ENCODE peak calls at places on chromosomes 3 and 15, in five cellular contexts. W, G, O, C and V are unnamed samples.

GRCh38 chr3:111080357-111080937 is 8.8 kb downstream of the NECTIN3 start:
- DNase-seq in O (no peak), C (peak), G (no peak), W (peak), V (peak)

GRCh38 chr3:126137490-126138130 is 42.8 kb downstream of the ALDH1L1 start:
- DNase-seq in G (no peak), C (no peak), O (peak), W (no peak), V (no peak)

GRCh38 chr3:112357888-112358287 is 24.9 kb downstream of the CD200 start:
- DNase-seq in G (no peak), W (no peak), C (peak), O (no peak), V (no peak)

GRCh38 chr3:152818027-152818426 is 16.9 kb upstream of the P2RY1 start:
- DNase-seq in G (no peak), W (no peak), O (no peak), C (no peak), V (no peak)

GRCh38 chr15:67142142-67143092 is 77.0 kb downstream of the SMAD3 start:
- DNase-seq in G (no peak), W (no peak), C (peak), O (no peak), V (no peak)

GRCh38 chr3:187114511-187114910 is 24.8 kb downstream of the RPL39L start:
- DNase-seq in C (no peak), O (no peak), G (no peak), W (no peak), V (no peak)

GRCh38 chr15:66767370-66767769 is 65.3 kb downstream of the SMAD6 start:
- DNase-seq in W (no peak), O (no peak), G (no peak), C (no peak), V (no peak)

GRCh38 chr3:39637807-39638206 is 170.3 kb downstream of the MOBP start:
- DNase-seq in O (no peak), G (no peak), W (peak), C (peak), V (no peak)

GRCh38 chr3:33718595-33718907 is 497 bp upstream of the CLASP2 start:
- DNase-seq in G (peak), W (no peak), O (peak), C (no peak), V (no peak)

GRCh38 chr15:94336817-94337537 is 105.6 kb downstream of the MCTP2 start:
- DNase-seq in C (no peak), G (no peak), W (no peak), O (no peak), V (no peak)

GRCh38 chr3:71446260-71446659 is 137.3 kb downstream of the FOXP1 start:
- DNase-seq in W (no peak), O (no peak), G (no peak), C (no peak), V (no peak)

GRCh38 chr3:25594007-25594502 is 70.7 kb downstream of the TOP2B start:
- DNase-seq in W (peak), O (no peak), C (peak), G (no peak), V (peak)

GRCh38 chr15:78242128-78242527 is 7.8 kb upstream of the ACSBG1 start:
- DNase-seq in W (peak), G (peak), C (peak), O (peak), V (no peak)

GRCh38 chr15:46280753-46281521 is 646.1 kb downstream of the SQOR start:
- DNase-seq in O (no peak), C (peak), G (no peak), W (peak), V (no peak)

GRCh38 chr3:129890125-129890524 is 3.4 kb downstream of the TMCC1 start:
- DNase-seq in G (no peak), O (no peak), C (peak), W (no peak), V (no peak)

GRCh38 chr3:101976473-101976872 is 127.2 kb downstream of the NFKBIZ start:
- DNase-seq in C (no peak), W (no peak), G (no peak), O (no peak), V (no peak)

GRCh38 chr3:167151671-167152070 is 228.4 kb downstream of the ZBBX start:
- DNase-seq in G (no peak), O (no peak), W (no peak), C (no peak), V (peak)

GRCh38 chr3:9916346-9916733 is 558 bp upstream of the IL17RC start:
- DNase-seq in O (no peak), C (no peak), G (no peak), W (peak), V (no peak)

GRCh38 chr3:10964537-10965167 is 27.9 kb upstream of the SLC6A1 start:
- DNase-seq in C (peak), O (peak), W (peak), G (peak), V (peak)

GRCh38 chr15:69653846-69654245 is 201.2 kb downstream of the RPLP1 start:
- DNase-seq in O (no peak), G (no peak), C (no peak), W (no peak), V (no peak)

GRCh38 chr3:6124875-6125274 is 736.0 kb upstream of the GRM7 start:
- DNase-seq in G (no peak), O (no peak), W (no peak), C (no peak), V (no peak)

GRCh38 chr3:69309810-69310209 is 76.1 kb downstream of the FRMD4B start:
- DNase-seq in C (no peak), O (no peak), G (no peak), W (peak), V (no peak)

GRCh38 chr15:69314736-69315135 is 16.0 kb downstream of the PAQR5 start:
- DNase-seq in G (no peak), W (no peak), O (no peak), C (no peak), V (no peak)

GRCh38 chr3:81666502-81667121 is 94.8 kb downstream of the GBE1 start:
- DNase-seq in W (peak), O (no peak), C (peak), G (no peak), V (no peak)

GRCh38 chr3:46693038-46693896 is at the start of gene ALS2CL:
- DNase-seq in W (peak), G (peak), O (peak), C (peak), V (no peak)

GRCh38 chr15:42986693-42987342 is 66.2 kb upstream of the TTBK2 start:
- DNase-seq in W (no peak), G (no peak), O (no peak), C (no peak), V (no peak)

GRCh38 chr3:12716605-12717121 is 42.4 kb downstream of the TMEM40 start:
- DNase-seq in G (no peak), W (no peak), O (no peak), C (peak), V (no peak)

GRCh38 chr15:23420806-23421575 is 26.1 kb downstream of the GOLGA6L2 start:
- DNase-seq in C (no peak), G (peak), O (no peak), W (no peak), V (no peak)

GRCh38 chr3:22587446-22587845 is 615.7 kb upstream of the UBE2E2 start:
- DNase-seq in O (no peak), C (no peak), W (peak), G (no peak), V (no peak)

GRCh38 chr3:13282528-13282985 is 137.6 kb downstream of the NUP210 start:
- DNase-seq in G (no peak), O (peak), W (peak), C (no peak), V (no peak)

GRCh38 chr15:66171891-66172290 is 81.7 kb downstream of the MEGF11 start:
- DNase-seq in W (no peak), C (no peak), G (no peak), O (no peak), V (no peak)

GRCh38 chr3:30471076-30471475 is 135.3 kb upstream of the TGFBR2 start:
- DNase-seq in C (peak), W (no peak), O (no peak), G (no peak), V (no peak)

GRCh38 chr15:70492240-70493177 is 270.8 kb downstream of the UACA start:
- DNase-seq in C (peak), O (no peak), G (peak), W (peak), V (peak)

GRCh38 chr15:44537728-44538240 is 837 bp downstream of the EIF3J start:
- DNase-seq in O (no peak), W (peak), G (no peak), C (no peak), V (no peak)

GRCh38 chr3:79521221-79521848 is 246.5 kb downstream of the ROBO1 start:
- DNase-seq in G (no peak), C (peak), W (peak), O (no peak), V (no peak)

DNA sequence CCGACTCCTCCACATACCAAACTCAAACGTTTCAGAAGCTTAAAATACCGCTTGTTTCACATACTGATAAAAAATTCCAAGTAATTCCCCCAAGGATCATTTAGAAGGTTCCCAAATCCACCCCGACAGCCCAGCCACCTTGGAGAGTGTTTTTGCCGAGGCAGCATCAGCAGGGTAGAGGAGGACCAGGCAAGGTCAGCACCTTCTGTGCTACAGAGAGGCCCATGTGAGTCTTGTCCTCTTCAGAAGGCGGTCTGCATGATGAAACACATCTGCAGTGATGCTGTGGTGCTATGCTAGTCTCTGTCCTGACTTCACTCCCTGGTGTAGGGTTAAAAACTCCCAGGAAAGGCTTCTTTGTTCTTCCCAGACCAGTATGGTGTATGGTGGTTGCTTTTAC is 87.9 kb downstream of the ITPR1 start:
- DNase-seq in C (no peak), W (no peak), O (no peak), G (no peak), V (no peak)
- TF ChIP-seq POLR2AphosphoS5 in C (no peak), W (no peak), O (no peak), G (no peak), V (no peak)

GRCh38 chr3:150433347-150433746 is 25.2 kb downstream of the TSC22D2 start:
- DNase-seq in O (no peak), G (no peak), C (no peak), W (no peak), V (no peak)

GRCh38 chr3:150428562-150428961 is 20.5 kb downstream of the TSC22D2 start:
- DNase-seq in C (no peak), W (no peak), O (no peak), G (no peak), V (no peak)

GRCh38 chr3:150426292-150426691 is 18.2 kb downstream of the TSC22D2 start:
- DNase-seq in G (no peak), W (no peak), C (no peak), O (no peak), V (no peak)

GRCh38 chr3:150429767-150430166 is 21.7 kb downstream of the TSC22D2 start:
- DNase-seq in W (no peak), G (no peak), C (no peak), O (no peak), V (no peak)

GRCh38 chr3:150430272-150430671 is 22.2 kb downstream of the TSC22D2 start:
- DNase-seq in O (no peak), C (no peak), G (no peak), W (no peak), V (no peak)
- TF ChIP-seq POLR2AphosphoS5 in O (no peak), C (no peak), G (no peak), W (no peak), V (no peak)

GRCh38 chr3:105791134-105791533 is 77.7 kb downstream of the CBLB start:
- DNase-seq in O (no peak), G (no peak), W (no peak), C (no peak), V (no peak)

GRCh38 chr3:105788548-105789036 is 80.2 kb downstream of the CBLB start:
- DNase-seq in W (no peak), G (no peak), C (no peak), O (no peak), V (peak)

GRCh38 chr3:105790534-105790933 is 78.3 kb downstream of the CBLB start:
- DNase-seq in G (no peak), O (no peak), C (no peak), W (no peak), V (no peak)

GRCh38 chr3:105793040-105793439 is 75.8 kb downstream of the CBLB start:
- DNase-seq in O (no peak), G (no peak), C (no peak), W (peak), V (no peak)

DNA sequence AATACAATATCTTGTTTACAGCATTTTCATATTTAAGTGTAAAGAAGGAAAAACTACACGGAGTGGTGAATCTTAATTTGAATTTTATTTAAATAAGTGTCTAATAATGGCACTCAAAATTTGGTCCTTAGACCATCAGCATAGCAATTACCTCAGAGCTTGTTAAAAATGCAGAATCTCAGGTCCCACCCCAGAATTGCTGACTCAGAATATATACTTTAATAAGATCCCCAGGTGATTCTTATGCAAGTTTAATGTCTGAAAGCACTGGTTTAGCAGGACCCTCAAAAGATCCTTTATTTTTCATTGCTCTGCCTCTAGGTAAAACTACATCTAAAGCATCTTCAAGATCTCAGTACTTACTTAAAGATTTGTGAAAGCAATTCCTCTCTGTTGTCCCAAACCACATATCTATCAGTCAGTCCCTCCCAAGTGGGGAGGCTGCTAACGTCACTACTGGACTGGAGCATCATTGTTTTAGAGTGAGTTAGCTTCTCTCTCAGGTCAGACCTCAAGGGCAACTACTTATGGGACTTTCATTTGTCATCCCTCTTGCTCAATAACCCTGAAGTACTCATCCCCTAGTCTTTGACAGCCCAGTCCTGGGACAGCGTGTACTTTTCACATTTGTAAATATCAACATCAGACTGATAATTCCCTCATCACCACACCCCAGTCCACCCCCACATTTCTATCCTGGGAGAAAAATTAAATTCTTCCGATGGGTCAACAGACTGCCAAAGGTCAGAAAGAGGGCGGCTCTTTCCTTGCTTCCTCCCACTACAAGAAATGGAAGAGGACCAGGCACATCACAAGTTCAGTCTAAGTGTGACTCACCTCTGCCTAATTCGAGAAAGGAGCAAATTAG is 76.7 kb downstream of the CBLB start:
- DNase-seq in W (no peak), G (peak), C (no peak), O (no peak), V (no peak)
- TF ChIP-seq POLR2AphosphoS5 in W (no peak), G (peak), C (no peak), O (no peak), V (no peak)

GRCh38 chr3:120418866-120419490 is 31.8 kb downstream of the FSTL1 start:
- DNase-seq in W (peak), O (no peak), G (peak), C (peak), V (no peak)

GRCh38 chr3:120419797-120420196 is 31.0 kb downstream of the FSTL1 start:
- DNase-seq in O (no peak), W (no peak), G (no peak), C (no peak), V (no peak)

GRCh38 chr3:120418446-120418845 is 32.3 kb downstream of the FSTL1 start:
- DNase-seq in C (no peak), G (no peak), W (no peak), O (no peak), V (no peak)

GRCh38 chr3:120420855-120421570 is 29.8 kb downstream of the FSTL1 start:
- DNase-seq in W (no peak), C (peak), O (no peak), G (no peak), V (no peak)

GRCh38 chr3:120420360-120420759 is 30.4 kb downstream of the FSTL1 start:
- DNase-seq in G (no peak), W (no peak), O (no peak), C (no peak), V (no peak)
- TF ChIP-seq POLR2AphosphoS5 in G (no peak), W (no peak), O (no peak), C (no peak), V (no peak)